ENCODE peak calls at places on chromosomes 2 and 18, in four cellular contexts. T, F, Y and E are unnamed samples.

GRCh38 chr18:3246636-3247242 is 862 bp upstream of the MYL12A start:
- DNase-seq in T (peak), F (no peak), Y (no peak), E (no peak)

GRCh38 chr18:8750954-8751415 is 45.6 kb downstream of the MTCL1 start:
- DNase-seq in T (no peak), F (no peak), Y (no peak), E (no peak)

GRCh38 chr2:20450201-20451108 is 3.6 kb downstream of the RHOB start:
- DNase-seq in T (peak), F (no peak), Y (no peak), E (no peak)

GRCh38 chr2:215379039-215379438 is 56.8 kb downstream of the FN1 start:
- DNase-seq in T (no peak), F (no peak), Y (no peak), E (no peak)

GRCh38 chr2:227192491-227192890 is 28.1 kb downstream of the COL4A3 start:
- DNase-seq in T (no peak), F (no peak), Y (no peak), E (no peak)

GRCh38 chr2:134899204-134899603 is 19.4 kb upstream of the CCNT2 start:
- DNase-seq in T (no peak), F (no peak), Y (no peak), E (no peak)

GRCh38 chr2:12303181-12304030 is 413.3 kb upstream of the TRIB2 start:
- DNase-seq in T (no peak), F (no peak), Y (no peak), E (no peak)

GRCh38 chr2:216636570-216637450 is 3.6 kb downstream of the IGFBP2 start:
- DNase-seq in T (peak), F (peak), Y (no peak), E (no peak)

GRCh38 chr2:240348522-240348921 is 86.9 kb upstream of the GPC1 start:
- DNase-seq in T (no peak), F (peak), Y (no peak), E (no peak)

GRCh38 chr2:238784671-238785527 is 63.0 kb upstream of the TWIST2 start:
- DNase-seq in T (peak), F (no peak), Y (peak), E (no peak)

GRCh38 chr2:169828141-169828811 is 1.0 kb downstream of the UBR3 start:
- DNase-seq in T (peak), F (no peak), Y (no peak), E (no peak)

GRCh38 chr18:382423-382984 is 114.7 kb upstream of the THOC1 start:
- DNase-seq in T (no peak), F (no peak), Y (no peak), E (no peak)

GRCh38 chr2:136206613-136207012 is 88.7 kb upstream of the CXCR4 start:
- DNase-seq in T (no peak), F (no peak), Y (no peak), E (peak)

GRCh38 chr2:71358931-71359671 is 27.5 kb downstream of the ZNF638 start:
- DNase-seq in T (no peak), F (no peak), Y (no peak), E (no peak)

GRCh38 chr18:44811586-44812125 is 131.0 kb downstream of the SETBP1 start:
- DNase-seq in T (no peak), F (no peak), Y (no peak), E (no peak)

GRCh38 chr18:10023853-10024638 is 110.2 kb downstream of the VAPA start:
- DNase-seq in T (no peak), F (no peak), Y (no peak), E (no peak)

GRCh38 chr2:165681841-165682240 is 112.2 kb downstream of the GALNT3 start:
- DNase-seq in T (no peak), F (no peak), Y (no peak), E (no peak)

GRCh38 chr2:239917128-239917956 is 107.8 kb downstream of the NDUFA10 start:
- DNase-seq in T (no peak), F (no peak), Y (no peak), E (no peak)

GRCh38 chr2:162126145-162126926 is 25.7 kb downstream of the GCG start:
- DNase-seq in T (no peak), F (no peak), Y (no peak), E (no peak)

GRCh38 chr18:12608292-12608691 is 49.6 kb downstream of the SPIRE1 start:
- DNase-seq in T (no peak), F (no peak), Y (no peak), E (no peak)

GRCh38 chr2:119366161-119366648 is 429 bp downstream of the C2orf76 start:
- DNase-seq in T (no peak), F (no peak), Y (no peak), E (no peak)

GRCh38 chr2:26292646-26293045 is 47.9 kb downstream of the HADHB start:
- DNase-seq in T (no peak), F (no peak), Y (no peak), E (no peak)

GRCh38 chr18:36419913-36420531 is 122.5 kb downstream of the FHOD3 start:
- DNase-seq in T (no peak), F (no peak), Y (no peak), E (no peak)

GRCh38 chr2:188291142-188291616 is 495 bp upstream of the GULP1 start:
- DNase-seq in T (peak), F (no peak), Y (peak), E (no peak)

GRCh38 chr2:171706152-171706803 is 19.0 kb downstream of the DYNC1I2 start:
- DNase-seq in T (peak), F (no peak), Y (no peak), E (no peak)
- TF ChIP-seq CTCF in T (peak), F (peak), Y (peak), E (peak)

GRCh38 chr2:27823135-27823534 is 51.6 kb downstream of the MRPL33 start:
- DNase-seq in T (no peak), F (no peak), Y (no peak), E (no peak)

GRCh38 chr2:27828305-27828704 is 56.8 kb downstream of the MRPL33 start:
- DNase-seq in T (no peak), F (no peak), Y (no peak), E (no peak)

GRCh38 chr2:27824401-27824800 is 52.9 kb downstream of the MRPL33 start:
- DNase-seq in T (no peak), F (no peak), Y (no peak), E (no peak)

GRCh38 chr2:27822049-27822448 is 50.5 kb downstream of the MRPL33 start:
- DNase-seq in T (no peak), F (no peak), Y (no peak), E (no peak)

DNA sequence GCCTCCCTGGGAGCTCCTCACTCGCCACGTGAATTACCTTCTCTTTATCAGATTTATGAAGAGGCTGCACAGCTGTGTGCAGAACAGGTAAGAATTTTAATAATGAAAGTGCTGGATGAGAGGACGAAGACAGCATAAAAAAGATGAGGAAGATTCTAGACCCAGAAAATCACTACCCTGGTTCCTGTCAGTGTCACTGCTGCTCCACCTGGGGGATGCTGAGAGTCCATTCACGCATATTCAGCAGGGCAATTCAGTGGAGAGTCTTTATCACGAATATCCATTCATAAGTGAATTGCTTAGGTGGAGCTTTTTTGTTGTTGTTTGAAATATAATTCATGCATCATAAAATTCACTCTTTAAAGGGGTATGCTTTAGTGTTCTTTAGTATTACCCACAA is 52.0 kb downstream of the MRPL33 start:
- DNase-seq in T (no peak), F (no peak), Y (no peak), E (no peak)
- TF ChIP-seq CTCF in T (no peak), F (no peak), Y (no peak), E (no peak)

GRCh38 chr18:37684590-37684989 is 119.0 kb upstream of the CELF4 start:
- DNase-seq in T (no peak), F (no peak), Y (no peak), E (no peak)
- TF ChIP-seq CTCF in T (peak), F (no peak), Y (no peak), E (no peak)

GRCh38 chr18:62878305-62878704 is 163.0 kb downstream of the PHLPP1 start:
- DNase-seq in T (no peak), F (no peak), Y (no peak), E (no peak)

GRCh38 chr18:62876106-62876505 is 160.8 kb downstream of the PHLPP1 start:
- DNase-seq in T (no peak), F (no peak), Y (no peak), E (no peak)

GRCh38 chr18:62876828-62877227 is 161.5 kb downstream of the PHLPP1 start:
- DNase-seq in T (no peak), F (no peak), Y (no peak), E (no peak)

GRCh38 chr18:62875320-62875719 is 160.0 kb downstream of the PHLPP1 start:
- DNase-seq in T (no peak), F (no peak), Y (no peak), E (no peak)

DNA sequence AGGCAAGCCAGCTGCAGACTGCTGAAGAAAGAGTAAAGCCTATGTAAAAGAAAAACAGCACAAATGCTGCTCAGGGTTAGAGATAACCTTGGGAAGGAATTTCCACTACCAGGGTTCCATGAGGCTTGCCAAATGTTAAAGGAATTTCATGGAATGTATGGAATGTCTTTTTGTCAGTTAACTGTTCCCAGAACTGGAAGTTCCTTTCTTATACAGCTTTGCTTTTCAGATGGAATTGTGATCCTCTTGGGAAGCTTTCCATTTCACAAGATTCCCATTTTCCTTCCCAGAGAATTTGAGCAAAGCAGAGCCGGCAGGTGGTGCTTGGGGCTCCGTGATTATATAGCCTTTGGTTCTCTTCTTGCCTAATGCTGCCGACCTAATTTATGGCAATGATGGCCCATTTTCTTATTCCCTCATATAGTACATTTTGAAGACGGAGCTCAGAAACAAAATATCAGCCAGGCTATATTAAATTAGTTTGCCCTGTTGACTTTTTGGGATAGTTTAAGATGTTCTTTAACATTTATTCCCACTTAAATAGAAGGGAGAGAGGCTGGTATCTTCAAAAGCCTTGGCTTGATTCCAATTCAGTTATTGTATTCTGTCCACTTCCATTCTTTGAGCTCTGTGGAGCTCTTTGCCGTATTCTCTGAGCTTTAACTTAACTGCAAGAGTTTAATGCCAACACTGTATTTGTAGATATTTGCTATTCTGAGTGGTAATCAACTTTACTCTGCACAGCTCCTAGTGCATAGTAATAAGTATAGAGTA is 162.3 kb downstream of the PHLPP1 start:
- DNase-seq in T (peak), F (no peak), Y (no peak), E (no peak)
- TF ChIP-seq CTCF in T (peak), F (peak), Y (no peak), E (no peak)

DNA sequence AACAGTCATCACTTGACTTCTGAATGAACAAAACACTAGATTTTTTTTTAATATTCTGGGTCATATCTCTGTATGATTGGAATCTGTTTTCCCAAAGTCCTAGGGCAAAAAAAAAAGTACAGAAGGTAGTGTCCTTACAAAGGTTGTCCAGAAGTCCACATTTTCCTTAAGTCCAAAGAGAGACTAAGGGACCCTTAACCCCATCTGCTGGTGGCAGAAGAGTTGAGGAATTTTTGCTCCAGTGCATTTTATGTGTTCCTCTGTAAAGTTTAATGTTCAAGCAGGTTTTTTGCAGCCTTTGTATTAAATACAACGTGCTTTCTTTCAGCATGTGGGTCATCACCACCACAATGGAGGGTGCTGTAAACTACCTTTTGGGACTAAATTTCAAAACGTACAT is 215.9 kb downstream of the SP3 start:
- DNase-seq in T (peak), F (no peak), Y (no peak), E (no peak)
- TF ChIP-seq CTCF in T (peak), F (peak), Y (peak), E (no peak)

DNA sequence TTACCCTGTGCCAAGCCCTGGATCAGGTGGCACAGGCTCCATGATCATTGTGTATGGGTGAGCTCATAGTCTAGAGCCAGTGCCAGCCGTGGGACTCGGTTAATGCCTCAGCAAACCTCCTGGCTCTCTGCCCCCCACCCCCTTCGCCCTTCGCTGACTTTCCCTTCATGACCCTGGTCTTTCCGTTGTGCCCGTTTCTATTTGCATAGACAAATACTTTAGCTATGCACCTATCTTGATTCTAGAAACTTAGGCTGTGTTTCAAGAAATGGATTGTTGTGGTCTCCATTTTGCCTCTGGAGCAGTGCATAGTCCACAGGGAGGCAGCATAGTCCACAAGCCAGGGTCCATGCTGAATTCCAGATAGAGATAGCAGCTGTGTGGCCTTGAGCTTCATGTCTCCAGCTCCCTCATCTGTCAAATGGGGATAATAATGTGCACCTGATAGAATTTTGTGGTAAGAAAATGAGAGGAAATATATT is 44.8 kb upstream of the KDM3A start:
- DNase-seq in T (peak), F (no peak), Y (no peak), E (no peak)
- TF ChIP-seq CTCF in T (peak), F (peak), Y (peak), E (no peak)